ENCODE peak calls at places on chromosomes 11 and 22, in four cellular contexts. X, T, J and V are unnamed samples.

GRCh38 chr22:36818010-36818642 is 1.3 kb upstream of the PVALB start:
- DNase-seq in X (no peak), T (no peak), J (no peak), V (no peak)

GRCh38 chr11:27416568-27417176 is 53.7 kb upstream of the CCDC34 start:
- DNase-seq in X (no peak), T (no peak), J (no peak), V (no peak)

GRCh38 chr11:106397787-106398355 is 320.4 kb downstream of the AASDHPPT start:
- DNase-seq in X (no peak), T (no peak), J (no peak), V (no peak)

GRCh38 chr11:57306156-57306876 is 18.4 kb downstream of the TNKS1BP1 start:
- DNase-seq in X (no peak), T (no peak), J (no peak), V (peak)

GRCh38 chr11:92104349-92104748 is 120.3 kb upstream of the FAT3 start:
- DNase-seq in X (no peak), T (no peak), J (no peak), V (no peak)

GRCh38 chr11:134034496-134035381 is 34.1 kb upstream of the JAM3 start:
- DNase-seq in X (no peak), T (no peak), J (peak), V (no peak)

GRCh38 chr22:39233736-39234120 is 11.1 kb downstream of the PDGFB start:
- DNase-seq in X (no peak), T (no peak), J (no peak), V (no peak)

GRCh38 chr11:71182791-71183556 is 69.4 kb downstream of the SHANK2 start:
- DNase-seq in X (no peak), T (no peak), J (no peak), V (no peak)

GRCh38 chr22:22882033-22882717 is 5.4 kb upstream of the IGLL5 start:
- DNase-seq in X (no peak), T (no peak), J (no peak), V (no peak)

GRCh38 chr11:88886796-88887195 is 179.0 kb downstream of the GRM5 start:
- DNase-seq in X (peak), T (no peak), J (no peak), V (peak)

GRCh38 chr22:20084547-20085413 is 4.7 kb downstream of the DGCR8 start:
- DNase-seq in X (no peak), T (no peak), J (no peak), V (peak)

GRCh38 chr11:121630041-121630440 is 177.3 kb upstream of the SORL1-AS1 start:
- DNase-seq in X (no peak), T (no peak), J (no peak), V (peak)

GRCh38 chr22:35231585-35232084 is 25.7 kb upstream of the HMGXB4 start:
- DNase-seq in X (peak), T (peak), J (peak), V (peak)

GRCh38 chr11:113255096-113255495 is 59.3 kb upstream of the TTC12 start:
- DNase-seq in X (no peak), T (no peak), J (no peak), V (no peak)

GRCh38 chr11:11622772-11623531 is 1.1 kb upstream of the GALNT18 start:
- DNase-seq in X (no peak), T (no peak), J (no peak), V (no peak)

GRCh38 chr11:1078191-1078601 is 3.5 kb downstream of the MUC2 start:
- DNase-seq in X (no peak), T (no peak), J (no peak), V (no peak)

GRCh38 chr11:73971175-73971719 is 11.4 kb downstream of the UCP2 start:
- DNase-seq in X (no peak), T (no peak), J (no peak), V (no peak)

GRCh38 chr11:114285599-114285998 is 10.6 kb upstream of the NNMT start:
- DNase-seq in X (no peak), T (no peak), J (no peak), V (peak)

GRCh38 chr22:20636075-20636812 is 128.8 kb downstream of the MED15 start:
- DNase-seq in X (no peak), T (no peak), J (no peak), V (no peak)

GRCh38 chr11:117759305-117759704 is 37.7 kb downstream of the DSCAML1 start:
- DNase-seq in X (no peak), T (no peak), J (no peak), V (no peak)

GRCh38 chr22:32444068-32444467 is 20.2 kb downstream of the BPIFC start:
- DNase-seq in X (no peak), T (no peak), J (no peak), V (peak)

GRCh38 chr11:3615998-3616397 is 25.8 kb downstream of the ART5 start:
- DNase-seq in X (no peak), T (no peak), J (no peak), V (no peak)

GRCh38 chr11:64132388-64132771 is 33.5 kb downstream of the MACROD1 start:
- DNase-seq in X (no peak), T (no peak), J (no peak), V (no peak)

GRCh38 chr11:108117746-108118371 is 3.5 kb upstream of the ACAT1 start:
- DNase-seq in X (no peak), T (no peak), J (peak), V (peak)

GRCh38 chr11:20355221-20356219 is 8.0 kb upstream of the HTATIP2 start:
- DNase-seq in X (peak), T (no peak), J (no peak), V (peak)

GRCh38 chr11:115251126-115251525 is 253.1 kb downstream of the CADM1 start:
- DNase-seq in X (no peak), T (no peak), J (no peak), V (no peak)

GRCh38 chr11:31801298-31801702 is 9.8 kb downstream of the PAX6 start:
- DNase-seq in X (no peak), T (no peak), J (no peak), V (no peak)

GRCh38 chr11:8610532-8611116 is 16.6 kb upstream of the STK33 start:
- DNase-seq in X (no peak), T (no peak), J (no peak), V (peak)

GRCh38 chr11:44145011-44145777 is 49.7 kb downstream of the EXT2 start:
- DNase-seq in X (no peak), T (no peak), J (no peak), V (no peak)

GRCh38 chr22:47146941-47147340 is 384.5 kb downstream of the TBC1D22A start:
- DNase-seq in X (no peak), T (no peak), J (no peak), V (no peak)

GRCh38 chr11:4095509-4096230 is 1.1 kb downstream of the RRM1 start:
- DNase-seq in X (no peak), T (no peak), J (no peak), V (peak)

GRCh38 chr11:8697056-8697455 is 14.5 kb downstream of the RPL27A start:
- DNase-seq in X (no peak), T (no peak), J (no peak), V (no peak)

GRCh38 chr11:79076526-79077115 is 364.2 kb downstream of the TENM4 start:
- DNase-seq in X (no peak), T (no peak), J (no peak), V (peak)

GRCh38 chr22:37559901-37560681 is at the start of gene CDC42EP1:
- DNase-seq in X (no peak), T (no peak), J (no peak), V (peak)

GRCh38 chr11:2100361-2101170 is 38.6 kb downstream of the IGF2 start:
- DNase-seq in X (no peak), T (no peak), J (no peak), V (peak)

GRCh38 chr11:107257660-107258059 is 200.0 kb downstream of the CWF19L2 start:
- DNase-seq in X (no peak), T (no peak), J (no peak), V (no peak)

GRCh38 chr22:27987557-27987956 is 68.5 kb upstream of the PITPNB start:
- DNase-seq in X (no peak), T (no peak), J (no peak), V (peak)

GRCh38 chr11:69718147-69718546 is 14.3 kb upstream of the FGF19 start:
- DNase-seq in X (no peak), T (peak), J (peak), V (peak)

GRCh38 chr11:61752117-61752924 is at the start of gene MYRF:
- DNase-seq in X (peak), T (no peak), J (no peak), V (peak)